ENCODE peak calls at places on chromosomes 6 and 20, in five cellular contexts. O is H9, J is mesenchymal stem cell, C is trophoblast cell, N is H1. T is an unnamed sample.

GRCh38 chr6:71066153-71066552 is 109.3 kb upstream of the B3GAT2 start:
- DNase-seq in J (no peak), N (no peak), O (no peak), C (no peak), T (no peak)

GRCh38 chr20:56949318-56949717 is 317.1 kb downstream of the BMP7 start:
- DNase-seq in N (no peak), J (no peak), O (peak), C (no peak), T (no peak)

GRCh38 chr6:112951829-112952228 is 604.7 kb downstream of the RFPL4B start:
- DNase-seq in C (no peak), J (peak), N (no peak), O (no peak), T (no peak)

GRCh38 chr6:135853227-135853626 is 1.7 kb downstream of the PDE7B start:
- DNase-seq in N (no peak), C (no peak), J (no peak), O (no peak), T (no peak)

GRCh38 chr6:70257874-70258273 is 45.0 kb downstream of the COL9A1 start:
- DNase-seq in C (no peak), O (no peak), N (no peak), J (no peak), T (no peak)

GRCh38 chr6:55776131-55776530 is 99.3 kb downstream of the BMP5 start:
- DNase-seq in O (no peak), C (no peak), N (no peak), J (no peak), T (no peak)

GRCh38 chr20:34037121-34037520 is 43.4 kb downstream of the RALY start:
- DNase-seq in N (no peak), C (no peak), J (no peak), O (no peak), T (no peak)

GRCh38 chr6:117425431-117426153 is at the start of gene ROS1:
- DNase-seq in O (no peak), J (no peak), N (no peak), C (no peak), T (no peak)

GRCh38 chr6:14922306-14922705 is 323.6 kb upstream of the JARID2 start:
- DNase-seq in O (peak), N (no peak), C (peak), J (peak), T (no peak)

GRCh38 chr6:169800668-169801395 is 49.4 kb downstream of the ERMARD start:
- DNase-seq in N (no peak), J (peak), O (peak), C (no peak), T (no peak)

GRCh38 chr20:33299111-33299603 is 16.1 kb downstream of the BPIFB1 start:
- DNase-seq in J (peak), C (peak), O (peak), N (peak), T (peak)

GRCh38 chr20:57090590-57091560 is 175.6 kb downstream of the BMP7 start:
- DNase-seq in C (no peak), J (no peak), N (no peak), O (no peak), T (no peak)

GRCh38 chr6:138815797-138816528 is 20.1 kb downstream of the ECT2L start:
- DNase-seq in C (peak), O (no peak), N (no peak), J (peak), T (peak)

GRCh38 chr6:155142902-155143609 is 120.8 kb upstream of the CLDN20 start:
- DNase-seq in J (peak), O (no peak), N (no peak), C (no peak), T (no peak)

GRCh38 chr6:68777956-68778355 is 142.9 kb downstream of the ADGRB3 start:
- DNase-seq in O (no peak), J (peak), C (no peak), N (no peak), T (no peak)

GRCh38 chr6:16243664-16244063 is 5.3 kb downstream of the GMPR start:
- DNase-seq in N (no peak), J (no peak), C (no peak), O (no peak), T (no peak)

GRCh38 chr20:59074456-59074855 is 31.9 kb upstream of the PRELID3B start:
- DNase-seq in C (no peak), O (no peak), J (no peak), N (no peak), T (no peak)

GRCh38 chr6:108656834-108657233 is 96.1 kb downstream of the FOXO3 start:
- DNase-seq in O (no peak), J (no peak), N (no peak), C (no peak), T (no peak)

GRCh38 chr6:108655840-108656650 is 95.3 kb downstream of the FOXO3 start:
- DNase-seq in J (peak), N (no peak), C (no peak), O (no peak), T (no peak)

GRCh38 chr6:108660251-108660650 is 99.5 kb downstream of the FOXO3 start:
- DNase-seq in O (no peak), N (no peak), J (no peak), C (no peak), T (no peak)

GRCh38 chr6:108661430-108661829 is 100.7 kb downstream of the FOXO3 start:
- DNase-seq in N (no peak), O (no peak), C (no peak), J (peak), T (no peak)

DNA sequence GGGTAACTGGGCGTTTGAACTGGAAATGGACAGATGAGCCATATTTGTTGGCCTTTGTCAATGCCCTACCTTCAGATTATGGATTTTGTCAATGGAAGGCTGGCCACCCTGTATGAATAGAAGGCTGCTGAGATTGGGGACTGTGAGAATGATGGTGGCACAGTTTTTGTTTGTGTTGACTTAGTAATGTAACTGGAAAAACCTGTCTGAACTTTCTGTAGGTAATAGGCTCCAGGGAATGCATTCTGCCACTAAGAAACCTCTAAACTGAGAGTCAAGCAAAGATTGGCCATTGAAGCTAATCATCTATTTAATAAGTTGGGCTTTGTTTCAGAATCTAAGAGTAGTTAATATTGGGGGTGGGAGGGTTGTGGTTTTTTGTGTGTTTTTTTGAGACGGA is 97.5 kb downstream of the FOXO3 start:
- DNase-seq in O (no peak), C (no peak), N (no peak), J (no peak), T (no peak)
- H3K23ac ChIP-seq in O (no peak), C (no peak), N (no peak), J (no peak), T (no peak)

DNA sequence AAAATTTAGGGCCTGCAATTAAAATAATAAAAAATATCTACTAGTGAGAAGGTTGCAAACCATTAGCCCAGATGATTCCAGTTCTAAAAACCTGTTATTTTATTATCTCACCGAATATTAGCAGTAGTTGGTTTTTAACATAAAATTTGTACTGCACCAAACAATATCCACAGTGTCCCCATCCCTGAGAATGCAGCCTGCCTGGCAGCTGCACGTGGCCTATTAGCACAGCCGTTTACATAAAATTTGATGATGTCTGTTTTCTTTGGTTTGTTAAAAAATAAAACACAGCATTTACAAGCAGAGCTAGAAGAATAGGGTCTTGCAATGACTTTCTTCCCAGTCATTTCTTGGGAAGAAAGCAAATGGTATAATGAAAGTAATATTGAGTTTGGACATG is 58.2 kb downstream of the FUT9 start:
- DNase-seq in N (no peak), J (no peak), O (no peak), C (no peak), T (no peak)
- H2BK12ac ChIP-seq in N (no peak), J (no peak), O (no peak), C (no peak), T (no peak)

DNA sequence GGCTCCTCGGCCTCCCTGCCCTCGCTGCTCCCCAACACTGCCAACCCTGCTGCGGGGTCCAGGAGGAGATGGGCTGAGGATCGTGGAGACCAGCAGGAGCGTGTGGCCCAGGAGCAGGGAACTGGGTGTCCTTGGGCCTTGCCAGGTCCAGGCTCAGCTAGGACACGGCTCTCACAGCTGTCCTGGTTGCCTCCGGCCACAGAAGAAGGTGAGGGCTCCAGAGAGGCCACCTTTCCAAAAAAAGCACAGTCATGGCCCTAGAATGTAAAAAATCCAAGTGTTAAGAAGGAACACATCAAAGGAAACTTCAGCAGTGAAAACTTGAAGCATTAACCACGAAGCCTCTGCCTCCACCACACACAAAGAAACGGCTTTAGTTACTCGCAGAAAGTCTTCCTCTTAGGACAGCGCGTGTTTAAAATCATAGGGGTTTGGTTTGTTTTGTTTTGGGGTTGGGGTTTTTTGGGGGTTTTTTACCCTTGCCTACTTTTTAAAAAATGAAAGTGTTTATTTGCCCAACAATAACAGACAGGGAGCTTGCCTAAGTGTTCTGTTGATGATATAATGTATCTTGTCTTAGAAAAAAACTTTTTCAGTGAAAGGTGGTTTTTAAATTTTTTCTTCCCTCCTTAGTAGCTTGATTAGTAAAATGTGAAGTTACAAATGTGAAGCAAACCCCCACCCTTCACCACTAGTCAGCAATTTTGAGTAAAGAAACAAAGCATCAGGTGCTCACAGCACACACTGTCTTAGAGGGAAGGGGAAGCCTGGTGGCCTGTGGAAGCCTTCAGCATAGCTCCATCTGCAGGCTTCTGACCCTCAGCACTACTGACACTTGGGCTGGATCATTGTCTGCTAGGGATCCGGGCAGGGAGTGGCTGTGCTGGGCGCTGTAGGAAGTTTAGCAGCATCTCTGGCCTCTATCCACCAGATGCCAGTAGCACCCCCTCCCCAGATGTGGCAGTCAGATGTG is 60.0 kb downstream of the PTPN1 start:
- DNase-seq in O (peak), C (peak), J (peak), N (no peak), T (no peak)
- H3K23ac ChIP-seq in O (no peak), C (no peak), J (no peak), N (no peak), T (peak)

GRCh38 chr6:126156973-126157372 is 170.6 kb downstream of the TRMT11 start:
- DNase-seq in J (no peak), O (no peak), N (no peak), C (no peak), T (no peak)
- H2BK12ac ChIP-seq in J (no peak), O (no peak), N (no peak), C (no peak), T (no peak)

T was measured in neuronal stem cell.